ENCODE peak calls at places on chromosomes 1 and 21, in nine cellular contexts. F, D, W, G, I, Y, L, J and X are unnamed samples.

GRCh38 chr1:43532716-43533115 is 2.0 kb downstream of the PTPRF start:
- DNase-seq in F (peak), D (no peak), W (no peak), G (no peak), I (no peak), Y (no peak), L (no peak), J (no peak), X (no peak)

GRCh38 chr1:48552420-48552819 is 80.4 kb upstream of the SPATA6 start:
- DNase-seq in F (no peak), D (peak), W (no peak), G (no peak), I (no peak), Y (peak), L (no peak), J (no peak), X (no peak)

GRCh38 chr1:212401838-212402582 is 12.7 kb downstream of the PACC1 start:
- DNase-seq in F (no peak), D (peak), W (no peak), G (no peak), I (no peak), Y (no peak), L (no peak), J (no peak), X (no peak)

GRCh38 chr1:1988061-1988945 is 15.3 kb downstream of the CFAP74 start:
- DNase-seq in F (no peak), D (no peak), W (no peak), G (no peak), I (no peak), Y (no peak), L (no peak), J (no peak), X (no peak)

GRCh38 chr1:178143730-178144343 is 49.9 kb downstream of the RASAL2 start:
- DNase-seq in F (no peak), D (no peak), W (no peak), G (no peak), I (no peak), Y (no peak), L (no peak), J (no peak), X (no peak)

GRCh38 chr1:208423522-208423921 is 179.3 kb upstream of the PLXNA2 start:
- DNase-seq in F (no peak), D (no peak), W (no peak), G (no peak), I (no peak), Y (no peak), L (no peak), J (no peak), X (no peak)

GRCh38 chr1:84386716-84387479 is 11.4 kb upstream of the DNASE2B start:
- DNase-seq in F (no peak), D (peak), W (no peak), G (no peak), I (no peak), Y (no peak), L (no peak), J (no peak), X (no peak)

GRCh38 chr1:151372411-151372934 is at the start of gene SELENBP1:
- DNase-seq in F (peak), D (peak), W (no peak), G (peak), I (peak), Y (peak), L (peak), J (no peak), X (peak)

GRCh38 chr1:84257617-84258016 is 43.9 kb upstream of the SAMD13 start:
- DNase-seq in F (no peak), D (no peak), W (no peak), G (no peak), I (no peak), Y (no peak), L (no peak), J (no peak), X (no peak)

GRCh38 chr1:155175281-155175926 is 1.8 kb downstream of the TRIM46 start:
- DNase-seq in F (peak), D (no peak), W (no peak), G (no peak), I (no peak), Y (no peak), L (peak), J (no peak), X (no peak)

GRCh38 chr1:27031235-27032118 is 18.8 kb upstream of the TENT5B start:
- DNase-seq in F (peak), D (peak), W (no peak), G (no peak), I (peak), Y (peak), L (peak), J (no peak), X (peak)

GRCh38 chr21:34996304-34997081 is 52.6 kb downstream of the RUNX1 start:
- DNase-seq in F (no peak), D (no peak), W (no peak), G (no peak), I (no peak), Y (no peak), L (no peak), J (no peak), X (peak)

GRCh38 chr1:13224480-13225060 is 1.4 kb downstream of the PRAMEF18 start:
- DNase-seq in F (no peak), D (no peak), W (no peak), G (no peak), I (no peak), Y (no peak), L (no peak), J (no peak), X (no peak)

GRCh38 chr1:110150330-110151174 is at the start of gene SLC6A17:
- DNase-seq in F (peak), D (peak), W (peak), G (no peak), I (no peak), Y (peak), L (no peak), J (no peak), X (peak)

GRCh38 chr1:32335951-32336867 is at the start of gene MARCKSL1:
- DNase-seq in F (peak), D (peak), W (peak), G (no peak), I (peak), Y (peak), L (peak), J (peak), X (peak)